ENCODE peak calls at places on chromosome 21, in ten cellular contexts. D is NCI-H1417; O is epithelial cell of prostate; G is nephron progenitor cell; J is AG10803; I is K562; M is activated CD4-positive, alpha-beta T cell treated with anti-CD3 and anti-CD28 coated beads, Interleukin-2, amount 50 U/mL, for 1 hour; W is anterior cingulate cortex; Y is colonic mucosa; T is NAMALWA. V is an unnamed sample.

GRCh38 chr21:41770901-41771624 is 4.2 kb upstream of the RIPK4 start:
- DNase-seq in D (no peak), O (no peak), G (no peak), J (no peak), I (no peak), M (no peak), W (no peak), Y (no peak), T (no peak), V (no peak)

GRCh38 chr21:41648591-41649031 is 118.2 kb downstream of the RIPK4 start:
- DNase-seq in D (no peak), O (no peak), G (no peak), J (peak; percentile 81), I (no peak), M (no peak), W (no peak), Y (no peak), T (no peak), V (no peak)

GRCh38 chr21:28459193-28459592 is 533.5 kb downstream of the LTN1 start:
- DNase-seq in D (no peak), O (no peak), G (no peak), J (no peak), I (no peak), M (no peak), W (no peak), Y (no peak), T (peak; percentile 27), V (no peak)

GRCh38 chr21:32328595-32328994 is 29.9 kb downstream of the MRAP start:
- DNase-seq in D (no peak), O (no peak), G (no peak), J (peak; percentile 85), I (no peak), M (no peak), W (no peak), Y (no peak), T (no peak), V (no peak)

GRCh38 chr21:41228006-41228370 is 60.0 kb downstream of the BACE2 start:
- DNase-seq in D (no peak), O (no peak), G (no peak), J (no peak), I (no peak), M (no peak), W (no peak), Y (peak; percentile 63), T (no peak), V (no peak)

GRCh38 chr21:43923391-43923790 is 58.4 kb downstream of the AGPAT3 start:
- DNase-seq in D (no peak), O (no peak), G (no peak), J (peak; percentile 35), I (no peak), M (no peak), W (no peak), Y (no peak), T (no peak), V (no peak)

GRCh38 chr21:42465008-42465878 is 30.8 kb downstream of the RSPH1 start:
- DNase-seq in D (no peak), O (no peak), G (no peak), J (no peak), I (peak; percentile 52), M (no peak), W (no peak), Y (peak; percentile 64), T (peak; percentile 45), V (peak; percentile 28)

GRCh38 chr21:28427356-28428022 is 565.2 kb downstream of the LTN1 start:
- DNase-seq in D (no peak), O (no peak), G (no peak), J (peak; percentile 84), I (no peak), M (no peak), W (no peak), Y (no peak), T (no peak), V (no peak)

GRCh38 chr21:22609802-22610201 is 1611.6 kb downstream of the NCAM2 start:
- DNase-seq in D (peak; percentile 28), O (no peak), G (no peak), J (no peak), I (no peak), M (no peak), W (no peak), Y (no peak), T (no peak), V (no peak)

GRCh38 chr21:36419996-36420395 is 34.8 kb downstream of the CHAF1B start:
- DNase-seq in D (peak; percentile 81), O (peak; percentile 48), G (peak; percentile 84), J (peak; percentile 90), I (peak; percentile 91), M (peak; percentile 31), W (peak; percentile 38), Y (peak; percentile 68), T (peak; percentile 73), V (peak; percentile 87)

GRCh38 chr21:42039911-42040351 is 29.8 kb upstream of the ZBTB21 start:
- DNase-seq in D (peak; percentile 10), O (no peak), G (no peak), J (peak; percentile 78), I (no peak), M (no peak), W (no peak), Y (no peak), T (no peak), V (no peak)

GRCh38 chr21:45299026-45299863 is 11.6 kb upstream of the POFUT2 start:
- DNase-seq in D (no peak), O (no peak), G (no peak), J (no peak), I (peak; percentile 78), M (no peak), W (no peak), Y (no peak), T (no peak), V (no peak)

GRCh38 chr21:36076878-36077658 is 7.2 kb downstream of the CBR1 start:
- DNase-seq in D (no peak), O (no peak), G (no peak), J (no peak), I (peak; percentile 38), M (no peak), W (no peak), Y (no peak), T (no peak), V (peak; percentile 67)

GRCh38 chr21:35294231-35294898 is 245.3 kb upstream of the RUNX1 start:
- DNase-seq in D (peak; percentile 97), O (peak; percentile 68), G (no peak), J (no peak), I (no peak), M (no peak), W (no peak), Y (peak; percentile 79), T (no peak), V (peak; percentile 85)

GRCh38 chr21:43658094-43658725 is 1.1 kb downstream of the HSF2BP start:
- DNase-seq in D (peak; percentile 78), O (no peak), G (no peak), J (no peak), I (no peak), M (no peak), W (no peak), Y (no peak), T (no peak), V (no peak)

GRCh38 chr21:32278068-32278467 is 781 bp downstream of the MIS18A start:
- DNase-seq in D (peak; percentile 42), O (no peak), G (no peak), J (no peak), I (no peak), M (no peak), W (no peak), Y (no peak), T (peak; percentile 30), V (peak; percentile 31)

GRCh38 chr21:15826147-15826780 is 96.5 kb downstream of the USP25 start:
- DNase-seq in D (peak; percentile 51), O (peak; percentile 33), G (peak; percentile 5), J (peak; percentile 22), I (peak; percentile 13), M (no peak), W (no peak), Y (peak; percentile 57), T (peak; percentile 68), V (peak; percentile 42)

GRCh38 chr21:44728716-44729115 is 17.3 kb upstream of the TSPEAR start:
- DNase-seq in D (no peak), O (no peak), G (no peak), J (no peak), I (no peak), M (no peak), W (no peak), Y (no peak), T (no peak), V (no peak)